ENCODE peak calls at places on chromosomes 5 and 9, in eight cellular contexts. K, N, X, Z, L, F, E and H are unnamed samples.

GRCh38 chr5:17157294-17157693 is 60.1 kb upstream of the BASP1 start:
- DNase-seq in X (no peak), Z (peak), E (no peak), K (no peak), F (no peak), N (no peak), L (no peak), H (no peak)

GRCh38 chr5:80406980-80407734 is 707 bp upstream of the ZFYVE16 start:
- DNase-seq in L (peak), E (peak), Z (peak), N (peak), F (peak), K (no peak), X (no peak), H (no peak)

GRCh38 chr9:105484226-105484625 is 36.4 kb downstream of the FSD1L start:
- DNase-seq in X (no peak), L (no peak), K (no peak), Z (no peak), N (no peak), E (peak), F (no peak), H (no peak)

GRCh38 chr5:81482595-81482994 is 88.7 kb upstream of the ACOT12 start:
- DNase-seq in Z (no peak), E (no peak), F (no peak), L (peak), N (no peak), X (no peak), K (no peak), H (no peak)

GRCh38 chr5:57034517-57034916 is 82.6 kb upstream of the MIER3 start:
- DNase-seq in L (no peak), N (no peak), K (no peak), E (no peak), F (no peak), Z (no peak), X (no peak), H (no peak)

GRCh38 chr5:16784843-16785791 is 151.0 kb downstream of the MYO10 start:
- DNase-seq in F (no peak), Z (no peak), K (no peak), L (no peak), X (no peak), E (no peak), N (peak), H (no peak)

GRCh38 chr5:43006411-43007202 is 33.5 kb downstream of the ANXA2R start:
- DNase-seq in Z (peak), X (no peak), K (no peak), E (no peak), N (no peak), L (no peak), F (no peak), H (no peak)

GRCh38 chr5:93274291-93274690 is 306.7 kb downstream of the NR2F1-AS1 start:
- DNase-seq in K (no peak), Z (peak), L (peak), E (no peak), N (no peak), F (no peak), X (no peak), H (no peak)

GRCh38 chr5:151509231-151509630 is 61.8 kb downstream of the SLC36A1 start:
- DNase-seq in Z (no peak), E (no peak), N (no peak), X (no peak), K (no peak), L (no peak), F (no peak), H (no peak)

GRCh38 chr5:54620583-54620933 is 103.0 kb downstream of the SNX18 start:
- DNase-seq in K (no peak), X (no peak), E (no peak), N (no peak), F (no peak), Z (no peak), L (no peak), H (no peak)

GRCh38 chr5:17992296-17992695 is 358.0 kb downstream of the TAF11L14 start:
- DNase-seq in F (no peak), N (no peak), L (no peak), Z (no peak), E (no peak), K (no peak), X (no peak), H (no peak)

GRCh38 chr9:73684601-73685000 is 532.9 kb downstream of the ANXA1 start:
- DNase-seq in Z (peak), F (no peak), K (no peak), E (no peak), N (no peak), X (no peak), L (no peak), H (no peak)

GRCh38 chr9:93576296-93577044 is at the start of gene PHF2:
- DNase-seq in L (no peak), K (no peak), E (no peak), Z (peak), N (peak), X (no peak), F (no peak), H (peak)

GRCh38 chr9:126301985-126302603 is 24.5 kb upstream of the MVB12B start:
- DNase-seq in F (no peak), N (peak), E (peak), K (no peak), Z (peak), X (peak), L (peak), H (peak)

GRCh38 chr9:34884732-34885131 is 73.4 kb upstream of the PHF24 start:
- DNase-seq in N (peak), Z (no peak), L (no peak), F (no peak), X (no peak), K (no peak), E (no peak), H (peak)

GRCh38 chr5:83590966-83591365 is 119.4 kb downstream of the VCAN start:
- DNase-seq in X (no peak), F (no peak), Z (no peak), E (no peak), K (no peak), L (no peak), N (no peak), H (no peak)

GRCh38 chr9:37364751-37365360 is 57.6 kb upstream of the GRHPR start:
- DNase-seq in N (no peak), E (no peak), F (no peak), X (no peak), L (no peak), K (no peak), Z (no peak), H (no peak)
- TF ChIP-seq CTCF in N (peak), E (peak), F (no peak), X (peak), L (peak), K (no peak), Z (peak), H (peak)

DNA sequence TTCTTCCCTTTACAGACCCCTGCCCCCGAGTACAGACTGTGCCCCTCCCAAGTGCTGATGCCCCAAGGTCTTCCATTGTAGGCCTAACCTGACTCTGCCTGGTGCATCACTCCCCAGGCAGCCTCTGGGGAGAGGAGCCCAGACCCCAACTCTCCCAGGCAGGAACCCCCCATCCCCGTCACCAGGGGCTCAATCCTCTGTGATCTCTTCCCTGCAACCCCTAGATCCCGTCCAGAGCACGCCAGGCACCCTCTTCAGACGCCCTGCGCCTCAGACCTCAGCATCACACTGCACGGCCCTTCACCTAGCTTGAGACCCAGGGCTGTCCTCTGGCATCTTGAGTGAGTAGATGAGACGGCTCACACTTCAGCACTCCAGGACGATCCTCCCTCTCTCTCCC is 6.4 kb upstream of the EGR1 start:
- DNase-seq in Z (no peak), K (no peak), F (no peak), L (no peak), N (no peak), X (no peak), E (no peak), H (no peak)
- TF ChIP-seq CTCF in Z (no peak), K (no peak), F (no peak), L (no peak), N (no peak), X (no peak), E (no peak), H (no peak)

GRCh38 chr5:66793049-66793448 is 196.9 kb downstream of the MAST4 start:
- DNase-seq in E (no peak), L (no peak), N (no peak), Z (no peak), F (no peak), K (no peak), X (no peak), H (no peak)

GRCh38 chr5:66796306-66797292 is 200.4 kb downstream of the MAST4 start:
- DNase-seq in N (no peak), Z (peak), K (no peak), E (no peak), X (no peak), L (peak), F (no peak), H (no peak)
- TF ChIP-seq CTCF in N (no peak), Z (peak), K (no peak), E (no peak), X (peak), L (peak), F (no peak), H (no peak)

GRCh38 chr9:80086822-80087345 is 515.1 kb downstream of the TLE4 start:
- DNase-seq in Z (no peak), N (no peak), F (no peak), K (no peak), L (no peak), E (no peak), X (no peak), H (no peak)
- TF ChIP-seq CTCF in Z (no peak), N (no peak), F (no peak), K (no peak), L (no peak), E (no peak), X (no peak), H (no peak)

GRCh38 chr9:16266648-16267276 is 603.7 kb downstream of the BNC2 start:
- DNase-seq in K (no peak), X (no peak), E (no peak), F (no peak), L (no peak), N (no peak), Z (no peak), H (no peak)
- TF ChIP-seq CTCF in K (peak), X (peak), E (peak), F (peak), L (peak), N (peak), Z (peak), H (peak)

GRCh38 chr9:89740722-89741121 is 135.9 kb downstream of the GADD45G start:
- DNase-seq in Z (no peak), E (no peak), X (no peak), F (no peak), N (peak), K (no peak), L (no peak), H (peak)
- TF ChIP-seq CTCF in Z (no peak), E (no peak), X (no peak), F (no peak), N (peak), K (no peak), L (no peak), H (no peak)

DNA sequence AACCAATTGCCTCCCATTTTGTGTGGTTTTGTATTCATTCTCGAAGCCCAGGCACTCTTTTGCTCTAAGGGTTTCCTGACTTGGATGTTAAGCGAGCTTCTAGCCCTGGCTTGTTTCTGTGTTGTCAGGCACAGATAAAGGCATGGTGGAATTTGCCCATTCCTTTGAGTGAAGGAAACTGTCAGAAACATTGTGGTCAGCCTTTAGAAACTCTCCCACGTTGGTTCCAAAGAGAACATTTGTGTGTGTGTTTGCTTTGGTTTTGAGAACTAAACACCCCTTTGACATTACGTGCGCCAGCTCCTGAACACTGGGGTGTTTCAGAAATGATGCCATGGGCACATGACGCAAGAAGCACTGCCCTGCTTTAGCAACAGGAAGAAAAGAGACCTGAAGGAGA is 320.9 kb downstream of the NTRK2 start:
- DNase-seq in E (no peak), X (no peak), L (no peak), K (no peak), F (no peak), N (no peak), Z (no peak), H (no peak)
- TF ChIP-seq CTCF in E (no peak), X (no peak), L (no peak), K (no peak), F (no peak), N (no peak), Z (no peak), H (no peak)

GRCh38 chr9:129875181-129875611 is 39.9 kb downstream of the USP20 start:
- DNase-seq in N (no peak), L (no peak), F (no peak), K (no peak), E (no peak), Z (no peak), X (no peak), H (no peak)
- TF ChIP-seq CTCF in N (no peak), L (peak), F (no peak), K (no peak), E (peak), Z (peak), X (peak), H (no peak)

DNA sequence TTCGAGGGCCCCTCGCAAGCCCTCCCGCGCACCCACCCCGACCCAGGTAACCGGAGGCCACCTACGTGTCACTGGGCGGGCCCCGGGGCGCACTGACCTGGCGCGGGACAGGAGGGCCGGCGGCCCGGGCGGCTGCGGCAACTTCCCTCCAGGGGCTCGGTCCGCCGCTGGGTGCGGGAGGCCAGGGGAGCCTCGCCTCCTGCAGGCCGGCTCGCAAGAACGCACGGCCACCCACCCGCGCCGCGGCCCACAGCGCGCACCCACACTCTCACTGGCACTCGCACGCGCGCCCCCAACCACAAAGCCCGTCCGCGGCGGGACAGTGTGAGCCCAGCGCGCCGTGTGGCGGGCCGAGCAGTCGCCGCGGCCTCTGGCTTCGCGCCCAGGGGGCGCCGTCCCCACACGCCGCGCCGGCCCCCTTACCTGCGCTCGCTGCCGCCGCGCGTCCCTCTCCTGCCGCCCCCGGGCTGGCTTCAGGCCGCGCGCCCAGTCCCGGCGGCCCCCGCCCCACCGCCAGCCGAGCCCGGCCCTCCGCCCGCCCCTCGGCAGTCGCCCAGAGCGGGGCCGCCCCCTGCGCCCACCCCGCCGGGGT is 430 bp downstream of the LPAR1 start:
- DNase-seq in X (no peak), F (peak), Z (peak), L (no peak), K (no peak), E (peak), N (peak), H (peak)
- TF ChIP-seq CTCF in X (peak), F (no peak), Z (no peak), L (no peak), K (peak), E (peak), N (peak), H (peak)